ENCODE peak calls at places on chromosomes 1 and 21, in seven cellular contexts. One of them, this sample, is unnamed.

GRCh38 chr1:65235867-65236805 is 73.2 kb upstream of the DNAJC6 start:
- DNase-seq in mesenchymal stem cell: peak
- DNase-seq in trophoblast cell: peak
- DNase-seq in colonic mucosa: no peak
- DNase-seq in dorsolateral prefrontal cortex: no peak
- DNase-seq in lower leg skin: no peak
- DNase-seq in CD4-positive, alpha-beta memory T cell: peak
- DNase-seq in this sample: no peak

GRCh38 chr1:10528066-10529014 is 53.6 kb downstream of the PEX14 start:
- DNase-seq in CD4-positive, alpha-beta memory T cell: no peak
- DNase-seq in colonic mucosa: no peak
- DNase-seq in mesenchymal stem cell: peak
- DNase-seq in lower leg skin: no peak
- DNase-seq in dorsolateral prefrontal cortex: no peak
- DNase-seq in trophoblast cell: peak
- DNase-seq in this sample: no peak

GRCh38 chr1:200625381-200625824 is 4.9 kb upstream of the KIF14 start:
- DNase-seq in colonic mucosa: no peak
- DNase-seq in CD4-positive, alpha-beta memory T cell: no peak
- DNase-seq in mesenchymal stem cell: peak
- DNase-seq in lower leg skin: no peak
- DNase-seq in dorsolateral prefrontal cortex: no peak
- DNase-seq in trophoblast cell: no peak
- DNase-seq in this sample: no peak

GRCh38 chr1:178706467-178706866 is 18.6 kb upstream of the RALGPS2 start:
- DNase-seq in lower leg skin: no peak
- DNase-seq in CD4-positive, alpha-beta memory T cell: no peak
- DNase-seq in mesenchymal stem cell: peak
- DNase-seq in dorsolateral prefrontal cortex: no peak
- DNase-seq in trophoblast cell: no peak
- DNase-seq in colonic mucosa: no peak
- DNase-seq in this sample: no peak

GRCh38 chr1:51072651-51073050 is 29.4 kb upstream of the C1orf185 start:
- DNase-seq in trophoblast cell: no peak
- DNase-seq in mesenchymal stem cell: no peak
- DNase-seq in dorsolateral prefrontal cortex: no peak
- DNase-seq in colonic mucosa: no peak
- DNase-seq in lower leg skin: no peak
- DNase-seq in CD4-positive, alpha-beta memory T cell: no peak
- DNase-seq in this sample: no peak

GRCh38 chr21:36125513-36126121 is 9.3 kb upstream of the CBR3 start:
- DNase-seq in CD4-positive, alpha-beta memory T cell: peak
- DNase-seq in dorsolateral prefrontal cortex: peak
- DNase-seq in mesenchymal stem cell: peak
- DNase-seq in colonic mucosa: peak
- DNase-seq in trophoblast cell: peak
- DNase-seq in lower leg skin: no peak
- DNase-seq in this sample: no peak

GRCh38 chr21:37914211-37914900 is 1.9 kb downstream of the KCNJ6 start:
- DNase-seq in mesenchymal stem cell: peak
- DNase-seq in colonic mucosa: no peak
- DNase-seq in dorsolateral prefrontal cortex: peak
- DNase-seq in CD4-positive, alpha-beta memory T cell: no peak
- DNase-seq in lower leg skin: no peak
- DNase-seq in trophoblast cell: peak
- DNase-seq in this sample: no peak

GRCh38 chr1:235199441-235199840 is 38.4 kb upstream of the RBM34 start:
- DNase-seq in trophoblast cell: peak
- DNase-seq in lower leg skin: no peak
- DNase-seq in mesenchymal stem cell: peak
- DNase-seq in dorsolateral prefrontal cortex: no peak
- DNase-seq in CD4-positive, alpha-beta memory T cell: no peak
- DNase-seq in colonic mucosa: no peak
- DNase-seq in this sample: no peak

GRCh38 chr1:180892272-180892671 is 20.4 kb upstream of the KIAA1614 start:
- DNase-seq in trophoblast cell: no peak
- DNase-seq in colonic mucosa: no peak
- DNase-seq in lower leg skin: no peak
- DNase-seq in dorsolateral prefrontal cortex: no peak
- DNase-seq in mesenchymal stem cell: no peak
- DNase-seq in CD4-positive, alpha-beta memory T cell: no peak
- DNase-seq in this sample: no peak

GRCh38 chr1:114026797-114027196 is 47.5 kb downstream of the OLFML3 start:
- DNase-seq in trophoblast cell: no peak
- DNase-seq in colonic mucosa: no peak
- DNase-seq in CD4-positive, alpha-beta memory T cell: no peak
- DNase-seq in lower leg skin: no peak
- DNase-seq in dorsolateral prefrontal cortex: no peak
- DNase-seq in mesenchymal stem cell: no peak
- DNase-seq in this sample: no peak

GRCh38 chr1:16115468-16116363 is 40.2 kb downstream of the EPHA2 start:
- DNase-seq in trophoblast cell: no peak
- DNase-seq in colonic mucosa: no peak
- DNase-seq in mesenchymal stem cell: no peak
- DNase-seq in CD4-positive, alpha-beta memory T cell: no peak
- DNase-seq in dorsolateral prefrontal cortex: no peak
- DNase-seq in lower leg skin: no peak
- DNase-seq in this sample: peak

GRCh38 chr1:81801834-81802531 is 1.2 kb downstream of the ADGRL2 start:
- DNase-seq in colonic mucosa: peak
- DNase-seq in dorsolateral prefrontal cortex: no peak
- DNase-seq in trophoblast cell: peak
- DNase-seq in CD4-positive, alpha-beta memory T cell: no peak
- DNase-seq in mesenchymal stem cell: peak
- DNase-seq in lower leg skin: no peak
- DNase-seq in this sample: no peak

GRCh38 chr1:27601771-27602509 is 2.0 kb downstream of the AHDC1 start:
- DNase-seq in lower leg skin: no peak
- DNase-seq in CD4-positive, alpha-beta memory T cell: no peak
- DNase-seq in colonic mucosa: peak
- DNase-seq in dorsolateral prefrontal cortex: peak
- DNase-seq in mesenchymal stem cell: no peak
- DNase-seq in trophoblast cell: peak
- DNase-seq in this sample: peak

GRCh38 chr1:188314557-188315137 is 1485.9 kb downstream of the PLA2G4A start:
- DNase-seq in lower leg skin: no peak
- DNase-seq in colonic mucosa: no peak
- DNase-seq in mesenchymal stem cell: no peak
- DNase-seq in trophoblast cell: no peak
- DNase-seq in dorsolateral prefrontal cortex: no peak
- DNase-seq in CD4-positive, alpha-beta memory T cell: no peak
- DNase-seq in this sample: no peak

GRCh38 chr1:157985473-157985872 is 8.0 kb upstream of the KIRREL1 start:
- DNase-seq in CD4-positive, alpha-beta memory T cell: no peak
- DNase-seq in lower leg skin: no peak
- DNase-seq in colonic mucosa: no peak
- DNase-seq in mesenchymal stem cell: no peak
- DNase-seq in dorsolateral prefrontal cortex: no peak
- DNase-seq in trophoblast cell: no peak
- DNase-seq in this sample: no peak

GRCh38 chr1:68969430-68969829 is 472.5 kb upstream of the DEPDC1 start:
- DNase-seq in dorsolateral prefrontal cortex: no peak
- DNase-seq in lower leg skin: no peak
- DNase-seq in colonic mucosa: no peak
- DNase-seq in mesenchymal stem cell: no peak
- DNase-seq in CD4-positive, alpha-beta memory T cell: no peak
- DNase-seq in trophoblast cell: no peak
- DNase-seq in this sample: no peak

GRCh38 chr1:88973520-88974137 is 18.8 kb downstream of the KYAT3 start:
- DNase-seq in mesenchymal stem cell: peak
- DNase-seq in dorsolateral prefrontal cortex: no peak
- DNase-seq in colonic mucosa: no peak
- DNase-seq in trophoblast cell: peak
- DNase-seq in lower leg skin: no peak
- DNase-seq in CD4-positive, alpha-beta memory T cell: peak
- DNase-seq in this sample: no peak

GRCh38 chr1:84715620-84716019 is 25.4 kb upstream of the SSX2IP start:
- DNase-seq in lower leg skin: no peak
- DNase-seq in dorsolateral prefrontal cortex: no peak
- DNase-seq in trophoblast cell: no peak
- DNase-seq in CD4-positive, alpha-beta memory T cell: no peak
- DNase-seq in colonic mucosa: no peak
- DNase-seq in mesenchymal stem cell: no peak
- DNase-seq in this sample: no peak

GRCh38 chr1:229557913-229558414 is 543 bp downstream of the ABCB10 start:
- DNase-seq in colonic mucosa: peak
- DNase-seq in lower leg skin: no peak
- DNase-seq in trophoblast cell: peak
- DNase-seq in dorsolateral prefrontal cortex: no peak
- DNase-seq in mesenchymal stem cell: peak
- DNase-seq in CD4-positive, alpha-beta memory T cell: peak
- DNase-seq in this sample: peak

DNA sequence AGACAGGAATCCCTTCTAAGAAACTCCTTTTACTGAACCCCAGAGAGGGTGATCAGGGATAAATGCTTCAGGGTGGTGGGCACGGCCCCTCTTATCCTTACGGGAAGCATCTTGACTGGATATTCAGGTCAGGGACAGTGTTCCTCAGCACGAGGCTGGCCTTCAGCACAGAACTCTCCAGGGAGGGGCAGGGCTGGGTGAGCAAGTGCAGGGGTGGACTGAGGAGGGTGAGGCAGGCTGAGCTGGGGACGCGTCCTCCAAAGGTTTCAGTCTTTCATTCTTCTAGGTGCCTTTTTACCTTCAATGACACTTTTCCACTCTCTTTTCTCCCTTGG is 52.3 kb downstream of the RASSF5 start:
- DNase-seq in CD4-positive, alpha-beta memory T cell: no peak
- DNase-seq in lower leg skin: no peak
- DNase-seq in dorsolateral prefrontal cortex: no peak
- DNase-seq in trophoblast cell: no peak
- DNase-seq in mesenchymal stem cell: no peak
- DNase-seq in colonic mucosa: peak
- DNase-seq in this sample: no peak
- H3K4me3 ChIP-seq in CD4-positive, alpha-beta memory T cell: peak
- H3K4me3 ChIP-seq in lower leg skin: no peak
- H3K4me3 ChIP-seq in dorsolateral prefrontal cortex: peak
- H3K4me3 ChIP-seq in trophoblast cell: no peak
- H3K4me3 ChIP-seq in mesenchymal stem cell: no peak
- H3K4me3 ChIP-seq in colonic mucosa: no peak
- H3K4me3 ChIP-seq in this sample: peak

GRCh38 chr1:155970531-155971167 is 7.7 kb downstream of the ARHGEF2 start:
- DNase-seq in colonic mucosa: peak
- DNase-seq in mesenchymal stem cell: peak
- DNase-seq in dorsolateral prefrontal cortex: peak
- DNase-seq in CD4-positive, alpha-beta memory T cell: no peak
- DNase-seq in trophoblast cell: peak
- DNase-seq in lower leg skin: peak
- DNase-seq in this sample: peak
- H3K4me3 ChIP-seq in colonic mucosa: no peak
- H3K4me3 ChIP-seq in mesenchymal stem cell: peak
- H3K4me3 ChIP-seq in dorsolateral prefrontal cortex: peak
- H3K4me3 ChIP-seq in CD4-positive, alpha-beta memory T cell: no peak
- H3K4me3 ChIP-seq in trophoblast cell: no peak
- H3K4me3 ChIP-seq in lower leg skin: no peak
- H3K4me3 ChIP-seq in this sample: no peak

GRCh38 chr1:8096105-8097011 is 70.2 kb upstream of the ERRFI1 start:
- DNase-seq in lower leg skin: no peak
- DNase-seq in dorsolateral prefrontal cortex: no peak
- DNase-seq in trophoblast cell: peak
- DNase-seq in mesenchymal stem cell: peak
- DNase-seq in CD4-positive, alpha-beta memory T cell: no peak
- DNase-seq in colonic mucosa: no peak
- DNase-seq in this sample: no peak
- H3K4me3 ChIP-seq in lower leg skin: no peak
- H3K4me3 ChIP-seq in dorsolateral prefrontal cortex: no peak
- H3K4me3 ChIP-seq in trophoblast cell: no peak
- H3K4me3 ChIP-seq in mesenchymal stem cell: no peak
- H3K4me3 ChIP-seq in CD4-positive, alpha-beta memory T cell: no peak
- H3K4me3 ChIP-seq in colonic mucosa: no peak
- H3K4me3 ChIP-seq in this sample: no peak

DNA sequence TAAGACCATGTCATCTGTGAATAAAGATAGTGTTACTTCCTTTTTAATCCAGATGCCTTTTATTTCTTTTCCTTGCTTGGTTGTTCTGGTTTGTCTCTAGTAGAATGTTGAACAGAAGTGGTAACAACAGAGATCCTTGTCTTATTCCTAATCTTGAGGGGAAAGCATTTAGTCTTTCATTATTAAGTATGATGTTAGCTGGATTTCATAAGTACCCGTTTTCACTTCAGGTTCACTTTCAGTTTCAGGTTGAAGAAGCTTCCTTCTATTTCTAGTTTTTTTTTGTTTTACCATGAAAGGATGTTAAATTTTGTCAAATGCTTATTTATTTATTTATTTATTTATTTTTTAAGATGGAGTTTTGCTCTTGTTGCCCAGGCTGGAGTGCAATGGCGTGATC is 22.3 kb upstream of the AGPAT3 start:
- DNase-seq in lower leg skin: no peak
- DNase-seq in CD4-positive, alpha-beta memory T cell: peak
- DNase-seq in dorsolateral prefrontal cortex: no peak
- DNase-seq in trophoblast cell: no peak
- DNase-seq in colonic mucosa: no peak
- DNase-seq in mesenchymal stem cell: peak
- DNase-seq in this sample: no peak
- H3K4me3 ChIP-seq in lower leg skin: no peak
- H3K4me3 ChIP-seq in CD4-positive, alpha-beta memory T cell: no peak
- H3K4me3 ChIP-seq in dorsolateral prefrontal cortex: no peak
- H3K4me3 ChIP-seq in trophoblast cell: no peak
- H3K4me3 ChIP-seq in colonic mucosa: no peak
- H3K4me3 ChIP-seq in mesenchymal stem cell: no peak
- H3K4me3 ChIP-seq in this sample: no peak